ENCODE peak calls at places on chromosomes 2 and 18, in four cellular contexts. A, Q, S and U are unnamed samples. For H3K27me3 and H3K4me1, the result is how much of the 10 kb centered on the place peaks cover.

GRCh38 chr2:5740853-5741252 is 48.7 kb downstream of the SOX11 start:
- DNase-seq in A (no peak), Q (no peak), S (no peak), U (no peak)

GRCh38 chr18:1999387-1999786 is 571.9 kb downstream of the METTL4 start:
- DNase-seq in A (no peak), Q (no peak), S (no peak), U (no peak)

GRCh38 chr2:122927217-122927616 is 1097.9 kb upstream of the CNTNAP5 start:
- DNase-seq in A (no peak), Q (no peak), S (no peak), U (no peak)

GRCh38 chr2:82837588-82838304 is 1621.3 kb downstream of the SUCLG1 start:
- DNase-seq in A (no peak), Q (no peak), S (no peak), U (no peak)

GRCh38 chr18:74945774-74946545 is 263.0 kb downstream of the PTGR3 start:
- DNase-seq in A (no peak), Q (no peak), S (no peak), U (no peak)

GRCh38 chr2:121345101-121345500 is 60.1 kb upstream of the TFCP2L1 start:
- DNase-seq in A (no peak), Q (no peak), S (no peak), U (no peak)

GRCh38 chr2:15626126-15626525 is 34.5 kb downstream of the DDX1 start:
- DNase-seq in A (no peak), Q (no peak), S (no peak), U (no peak)

GRCh38 chr2:45003586-45004568 is 5.4 kb downstream of the SIX2 start:
- DNase-seq in A (no peak), Q (no peak), S (no peak), U (no peak)

GRCh38 chr2:39994151-39994550 is 215.1 kb upstream of the THUMPD2 start:
- DNase-seq in A (no peak), Q (no peak), S (no peak), U (no peak)

GRCh38 chr18:27164905-27165304 is 20.2 kb downstream of the CHST9 start:
- DNase-seq in A (no peak), Q (no peak), S (no peak), U (no peak)

GRCh38 chr18:74064510-74064909 is 83.1 kb downstream of the FBXO15 start:
- DNase-seq in A (peak), Q (no peak), S (no peak), U (no peak)

GRCh38 chr2:202633470-202633869 is 1.3 kb upstream of the FAM117B start:
- DNase-seq in A (no peak), Q (no peak), S (no peak), U (no peak)

GRCh38 chr18:2653467-2653866 is 2.1 kb upstream of the SMCHD1 start:
- DNase-seq in A (no peak), Q (no peak), S (no peak), U (no peak)

GRCh38 chr2:112840068-112840445 is 3.5 kb upstream of the IL1B start:
- DNase-seq in A (no peak), Q (no peak), S (no peak), U (no peak)

GRCh38 chr2:98482362-98482761 is 37.7 kb downstream of the INPP4A start:
- DNase-seq in A (peak), Q (no peak), S (no peak), U (no peak)

GRCh38 chr2:131674174-131674507 is 146.5 kb downstream of the CCDC74A start:
- DNase-seq in A (no peak), Q (no peak), S (no peak), U (no peak)

GRCh38 chr18:67589325-67589724 is 72.8 kb upstream of the DSEL start:
- DNase-seq in A (no peak), Q (no peak), S (no peak), U (no peak)

GRCh38 chr2:1461507-1462390 is 48.5 kb downstream of the TPO start:
- DNase-seq in A (no peak), Q (no peak), S (no peak), U (no peak)

GRCh38 chr2:240619506-240620148 is 5.7 kb upstream of the GPR35 start:
- DNase-seq in A (peak), Q (no peak), S (peak), U (no peak)

GRCh38 chr18:76875390-76876330 is 53.3 kb downstream of the ZNF236 start:
- DNase-seq in A (peak), Q (no peak), S (no peak), U (peak)

GRCh38 chr2:160351978-160352377 is 141.6 kb downstream of the RBMS1 start:
- DNase-seq in A (no peak), Q (no peak), S (no peak), U (no peak)

GRCh38 chr2:150080115-150080514 is 407.4 kb downstream of the RND3 start:
- DNase-seq in A (no peak), Q (no peak), S (no peak), U (no peak)

GRCh38 chr2:96759548-96759947 is 1.2 kb upstream of the CNNM4 start:
- DNase-seq in A (no peak), Q (no peak), S (no peak), U (no peak)
- H3K27ac ChIP-seq in A (peak), Q (no peak), S (peak), U (peak)

GRCh38 chr2:142128105-142128504 is 2.7 kb downstream of the LRP1B start:
- DNase-seq in A (no peak), Q (no peak), S (no peak), U (no peak)
- H3K27me3 ChIP-seq in A (under half), Q (under half), S (under half), U (under half)

GRCh38 chr2:217901826-217902225 is 101.0 kb downstream of the TNS1 start:
- DNase-seq in A (no peak), Q (no peak), S (no peak), U (no peak)

GRCh38 chr2:217901400-217901799 is 101.4 kb downstream of the TNS1 start:
- DNase-seq in A (no peak), Q (no peak), S (no peak), U (no peak)

GRCh38 chr2:217900780-217901360 is 101.9 kb downstream of the TNS1 start:
- DNase-seq in A (no peak), Q (no peak), S (no peak), U (no peak)

GRCh38 chr2:217899231-217900009 is 103.4 kb downstream of the TNS1 start:
- DNase-seq in A (peak), Q (no peak), S (peak), U (no peak)

DNA sequence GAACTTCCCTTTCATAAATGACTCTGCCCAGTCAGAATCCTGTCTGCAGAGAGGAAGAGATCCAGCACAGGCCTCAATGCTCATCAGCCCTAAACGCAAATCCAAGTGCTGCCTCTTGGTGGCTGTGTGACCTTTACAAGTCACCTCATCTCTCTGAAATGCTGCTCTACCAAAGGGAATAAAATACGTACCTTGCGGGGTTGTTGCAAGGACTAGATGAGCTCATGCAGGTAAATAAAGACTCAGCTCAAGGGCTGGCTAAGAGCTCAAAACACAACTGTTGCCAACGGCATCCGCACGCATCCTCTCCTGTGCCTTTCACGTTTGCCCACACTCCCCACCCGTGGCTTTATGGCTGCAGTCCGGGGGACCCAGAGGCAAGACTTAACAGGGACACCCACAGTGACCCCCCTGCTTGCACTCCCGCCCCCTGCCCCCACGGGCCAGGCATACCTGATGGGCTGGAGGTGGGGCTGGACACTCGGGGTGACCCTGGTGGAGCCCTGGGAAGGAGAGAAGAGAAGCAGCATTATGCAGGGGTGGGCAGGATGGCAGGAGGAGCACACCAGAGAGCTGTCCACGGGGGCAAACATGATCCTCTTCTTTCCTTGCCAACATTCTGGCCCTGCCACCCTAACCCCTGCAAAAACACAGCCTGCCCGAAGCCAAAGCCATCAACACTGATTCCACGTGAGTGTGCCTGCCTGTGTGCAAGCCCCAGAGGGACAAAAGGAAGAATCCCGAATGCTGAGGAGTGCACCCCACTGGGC is 102.6 kb downstream of the TNS1 start:
- DNase-seq in A (no peak), Q (no peak), S (peak), U (no peak)
- H3K4me1 ChIP-seq in A (half or more), Q (half or more), S (half or more), U (under half)

GRCh38 chr2:164785447-164785846 is 56.2 kb downstream of the COBLL1 start:
- DNase-seq in A (no peak), Q (no peak), S (no peak), U (no peak)
- H3K27ac ChIP-seq in A (peak), Q (peak), S (peak), U (no peak)